ENCODE peak calls at places on chromosomes 12 and 14, in four cellular contexts. O is C1 segment of cervical spinal cord, Z is RPMI7951, Y is EL. V is an unnamed sample.

GRCh38 chr12:1502856-1503255 is 91.5 kb downstream of the FBXL14 start:
- DNase-seq in O (no peak), Z (no peak), Y (no peak), V (no peak)

GRCh38 chr12:118981285-118982201 is at the start of gene SRRM4:
- DNase-seq in O (no peak), Z (no peak), Y (no peak), V (no peak)

GRCh38 chr12:73106296-73106695 is 834.1 kb downstream of the TRHDE start:
- DNase-seq in O (no peak), Z (no peak), Y (no peak), V (no peak)

GRCh38 chr12:5428332-5429221 is 3.3 kb upstream of the NTF3 start:
- DNase-seq in O (no peak), Z (peak), Y (peak), V (peak)

GRCh38 chr12:69540606-69541386 is 44.5 kb upstream of the CCT2 start:
- DNase-seq in O (no peak), Z (peak), Y (peak), V (peak)

GRCh38 chr12:27052742-27053141 is 29.6 kb downstream of the C12orf71 start:
- DNase-seq in O (no peak), Z (no peak), Y (no peak), V (no peak)

GRCh38 chr12:78229491-78230209 is 399.0 kb downstream of the NAV3 start:
- DNase-seq in O (no peak), Z (peak), Y (peak), V (peak)

GRCh38 chr14:77647853-77648252 is 31.4 kb upstream of the SPTLC2 start:
- DNase-seq in O (no peak), Z (no peak), Y (no peak), V (no peak)

GRCh38 chr12:108360487-108360886 is 21.4 kb upstream of the CMKLR1 start:
- DNase-seq in O (no peak), Z (peak), Y (peak), V (peak)

GRCh38 chr12:68393398-68393797 is 61.2 kb upstream of the MDM1 start:
- DNase-seq in O (no peak), Z (no peak), Y (no peak), V (no peak)

GRCh38 chr12:62581288-62582064 is 114.8 kb downstream of the MON2 start:
- DNase-seq in O (peak), Z (peak), Y (peak), V (peak)

GRCh38 chr14:39265032-39265431 is 31.3 kb downstream of the MIA2 start:
- DNase-seq in O (no peak), Z (peak), Y (peak), V (peak)

GRCh38 chr14:106691601-106692291 is 1165.4 kb downstream of the TMEM121 start:
- DNase-seq in O (no peak), Z (no peak), Y (peak), V (peak)

GRCh38 chr14:64060199-64060545 is 207.4 kb downstream of the SYNE2 start:
- DNase-seq in O (no peak), Z (no peak), Y (no peak), V (no peak)

GRCh38 chr12:104576980-104577925 is 120.5 kb downstream of the CHST11 start:
- DNase-seq in O (no peak), Z (peak), Y (peak), V (peak)

GRCh38 chr12:105574056-105574715 is 243.7 kb downstream of the C12orf75 start:
- DNase-seq in O (no peak), Z (peak), Y (peak), V (no peak)

GRCh38 chr14:24699052-24699451 is 65.1 kb upstream of the GZMB start:
- DNase-seq in O (no peak), Z (no peak), Y (no peak), V (no peak)

GRCh38 chr12:4809449-4810218 is 89.4 kb downstream of the GALNT8 start:
- DNase-seq in O (no peak), Z (no peak), Y (no peak), V (no peak)

GRCh38 chr12:100755186-100755585 is 39.4 kb upstream of the ANO4 start:
- DNase-seq in O (no peak), Z (no peak), Y (peak), V (peak)

GRCh38 chr14:104141621-104142091 is 3.3 kb downstream of the KIF26A start:
- DNase-seq in O (no peak), Z (no peak), Y (no peak), V (no peak)

GRCh38 chr14:83485591-83485990 is 1951.9 kb upstream of the SEL1L start:
- DNase-seq in O (no peak), Z (no peak), Y (peak), V (no peak)

GRCh38 chr14:67502867-67503266 is 14.3 kb upstream of the TMEM229B start:
- DNase-seq in O (no peak), Z (no peak), Y (no peak), V (no peak)

GRCh38 chr14:73311710-73312035 is 74.4 kb downstream of the PAPLN start:
- DNase-seq in O (no peak), Z (no peak), Y (no peak), V (no peak)

GRCh38 chr14:20707622-20708021 is 19.1 kb downstream of the ANG start:
- DNase-seq in O (no peak), Z (no peak), Y (no peak), V (no peak)

GRCh38 chr12:52356762-52357580 is 10.3 kb downstream of the KRT85 start:
- DNase-seq in O (no peak), Z (no peak), Y (no peak), V (no peak)